ENCODE peak calls at places on chromosomes 7 and 10, in seven cellular contexts. One of them, this sample, is unnamed.
A peak's percentile ranks its signal among the peaks of the same experiment; 100 is the strongest.

GRCh38 chr7:26291699-26292538 is at the start of gene SNX10:
- DNase-seq in esophagus squamous epithelium: no peak
- DNase-seq in cardiac muscle cell: peak; percentile 34
- DNase-seq in PC-3: peak; percentile 72
- DNase-seq in A673: peak; percentile 45
- DNase-seq in GM10248: peak; percentile 76
- DNase-seq in ovary: peak; percentile 36
- DNase-seq in this sample: peak; percentile 89

GRCh38 chr7:128777156-128778123 is 1.8 kb upstream of the OPN1SW start:
- DNase-seq in esophagus squamous epithelium: no peak
- DNase-seq in cardiac muscle cell: peak; percentile 62
- DNase-seq in PC-3: no peak
- DNase-seq in A673: no peak
- DNase-seq in GM10248: no peak
- DNase-seq in ovary: no peak
- DNase-seq in this sample: no peak

GRCh38 chr7:43589728-43590127 is 6.8 kb downstream of the STK17A start:
- DNase-seq in esophagus squamous epithelium: no peak
- DNase-seq in cardiac muscle cell: no peak
- DNase-seq in PC-3: no peak
- DNase-seq in A673: no peak
- DNase-seq in GM10248: no peak
- DNase-seq in ovary: no peak
- DNase-seq in this sample: no peak

GRCh38 chr10:5281355-5281754 is 83.4 kb upstream of the UCN3 start:
- DNase-seq in esophagus squamous epithelium: no peak
- DNase-seq in cardiac muscle cell: no peak
- DNase-seq in PC-3: no peak
- DNase-seq in A673: no peak
- DNase-seq in GM10248: no peak
- DNase-seq in ovary: no peak
- DNase-seq in this sample: no peak

GRCh38 chr7:770786-771185 is 43.7 kb upstream of the PRKAR1B start:
- DNase-seq in esophagus squamous epithelium: no peak
- DNase-seq in cardiac muscle cell: no peak
- DNase-seq in PC-3: no peak
- DNase-seq in A673: no peak
- DNase-seq in GM10248: no peak
- DNase-seq in ovary: no peak
- DNase-seq in this sample: no peak

GRCh38 chr10:75774780-75775490 is 343.5 kb downstream of the LRMDA start:
- DNase-seq in esophagus squamous epithelium: no peak
- DNase-seq in cardiac muscle cell: peak; percentile 72
- DNase-seq in PC-3: no peak
- DNase-seq in A673: no peak
- DNase-seq in GM10248: no peak
- DNase-seq in ovary: peak; percentile 53
- DNase-seq in this sample: no peak

GRCh38 chr10:97796651-97797050 is 24.9 kb upstream of the SFRP5 start:
- DNase-seq in esophagus squamous epithelium: no peak
- DNase-seq in cardiac muscle cell: no peak
- DNase-seq in PC-3: no peak
- DNase-seq in A673: no peak
- DNase-seq in GM10248: no peak
- DNase-seq in ovary: no peak
- DNase-seq in this sample: peak; percentile 6

GRCh38 chr7:14021069-14021468 is 31.6 kb upstream of the ETV1 start:
- DNase-seq in esophagus squamous epithelium: no peak
- DNase-seq in cardiac muscle cell: peak; percentile 59
- DNase-seq in PC-3: peak; percentile 69
- DNase-seq in A673: peak; percentile 28
- DNase-seq in GM10248: no peak
- DNase-seq in ovary: no peak
- DNase-seq in this sample: no peak

GRCh38 chr7:4270268-4270667 is 411.8 kb upstream of the FOXK1 start:
- DNase-seq in esophagus squamous epithelium: no peak
- DNase-seq in cardiac muscle cell: no peak
- DNase-seq in PC-3: no peak
- DNase-seq in A673: no peak
- DNase-seq in GM10248: no peak
- DNase-seq in ovary: no peak
- DNase-seq in this sample: no peak

GRCh38 chr7:89335490-89335889 is 540.0 kb upstream of the TEX47 start:
- DNase-seq in esophagus squamous epithelium: no peak
- DNase-seq in cardiac muscle cell: no peak
- DNase-seq in PC-3: no peak
- DNase-seq in A673: no peak
- DNase-seq in GM10248: no peak
- DNase-seq in ovary: no peak
- DNase-seq in this sample: no peak

GRCh38 chr10:47405829-47406547 is 21.9 kb upstream of the ZNF488 start:
- DNase-seq in esophagus squamous epithelium: no peak
- DNase-seq in cardiac muscle cell: no peak
- DNase-seq in PC-3: peak; percentile 38
- DNase-seq in A673: no peak
- DNase-seq in GM10248: no peak
- DNase-seq in ovary: no peak
- DNase-seq in this sample: no peak

GRCh38 chr10:125407000-125407502 is 246.7 kb upstream of the CTBP2 start:
- DNase-seq in esophagus squamous epithelium: no peak
- DNase-seq in cardiac muscle cell: no peak
- DNase-seq in PC-3: peak; percentile 91
- DNase-seq in A673: no peak
- DNase-seq in GM10248: no peak
- DNase-seq in ovary: no peak
- DNase-seq in this sample: no peak

GRCh38 chr10:6204341-6205191 is 1.8 kb downstream of the PFKFB3 start:
- DNase-seq in esophagus squamous epithelium: no peak
- DNase-seq in cardiac muscle cell: peak; percentile 74
- DNase-seq in PC-3: peak; percentile 68
- DNase-seq in A673: no peak
- DNase-seq in GM10248: no peak
- DNase-seq in ovary: peak; percentile 79
- DNase-seq in this sample: peak; percentile 31

GRCh38 chr10:13987472-13987871 is 343.3 kb downstream of the FRMD4A start:
- DNase-seq in esophagus squamous epithelium: no peak
- DNase-seq in cardiac muscle cell: peak; percentile 57
- DNase-seq in PC-3: peak; percentile 48
- DNase-seq in A673: no peak
- DNase-seq in GM10248: no peak
- DNase-seq in ovary: no peak
- DNase-seq in this sample: peak; percentile 61

GRCh38 chr10:37495415-37495814 is 362.0 kb downstream of the ZNF248 start:
- DNase-seq in esophagus squamous epithelium: no peak
- DNase-seq in cardiac muscle cell: no peak
- DNase-seq in PC-3: peak; percentile 94
- DNase-seq in A673: peak; percentile 21
- DNase-seq in GM10248: no peak
- DNase-seq in ovary: no peak
- DNase-seq in this sample: peak; percentile 10

DNA sequence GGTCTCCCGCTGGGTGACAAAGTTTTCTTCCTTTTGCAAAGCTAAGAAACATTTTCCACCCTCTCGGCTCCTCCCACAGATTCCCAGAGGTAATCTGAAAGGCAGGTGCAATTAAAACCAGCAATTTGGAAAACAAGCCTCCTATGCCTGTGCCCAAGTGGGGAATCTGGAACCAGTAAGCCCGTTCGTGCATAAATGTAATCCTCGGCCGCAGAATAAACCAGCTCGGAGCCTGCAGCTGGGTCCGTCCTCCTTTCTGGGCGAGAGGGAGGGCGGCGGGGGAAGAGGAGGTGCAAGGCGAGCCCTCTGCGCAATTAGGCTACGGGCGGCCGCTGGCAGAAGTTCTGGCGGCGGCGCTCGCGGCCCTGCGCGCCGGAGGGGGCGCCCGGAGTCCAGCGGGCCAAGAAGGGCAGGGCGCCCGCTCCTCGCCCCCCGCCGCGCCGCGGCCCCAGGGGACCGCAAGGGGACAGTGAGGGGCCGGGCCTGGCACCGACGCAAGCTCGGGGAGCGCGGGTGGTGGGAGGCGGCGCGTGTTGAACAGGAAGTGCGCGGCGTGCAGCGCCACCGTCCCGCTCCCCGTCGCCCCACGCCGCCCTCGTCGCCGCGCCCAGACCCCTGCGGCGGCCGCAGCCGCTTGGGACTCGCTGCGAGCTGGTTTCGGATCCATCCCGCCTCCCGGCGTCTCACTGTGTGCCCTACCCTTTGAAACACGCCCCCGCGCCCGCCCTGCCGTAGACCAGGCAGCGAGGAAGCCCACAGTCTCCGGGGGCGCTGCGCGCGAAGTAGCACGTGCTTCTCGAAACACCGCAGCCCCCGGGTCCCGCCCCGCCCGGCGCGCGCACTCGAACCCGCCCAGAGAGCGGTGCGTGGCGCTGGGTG is at the start of gene PRKAG2:
- DNase-seq in esophagus squamous epithelium: peak; percentile 54
- DNase-seq in cardiac muscle cell: peak; percentile 40
- DNase-seq in PC-3: peak; percentile 35
- DNase-seq in A673: peak; percentile 83
- DNase-seq in GM10248: peak; percentile 67
- DNase-seq in ovary: peak; percentile 84
- DNase-seq in this sample: peak; percentile 68
- TF ChIP-seq CTCF in esophagus squamous epithelium: no peak
- TF ChIP-seq CTCF in cardiac muscle cell: no peak
- TF ChIP-seq CTCF in PC-3: no peak
- TF ChIP-seq CTCF in A673: no peak
- TF ChIP-seq CTCF in GM10248: peak; percentile 14
- TF ChIP-seq CTCF in ovary: no peak
- TF ChIP-seq CTCF in this sample: no peak

DNA sequence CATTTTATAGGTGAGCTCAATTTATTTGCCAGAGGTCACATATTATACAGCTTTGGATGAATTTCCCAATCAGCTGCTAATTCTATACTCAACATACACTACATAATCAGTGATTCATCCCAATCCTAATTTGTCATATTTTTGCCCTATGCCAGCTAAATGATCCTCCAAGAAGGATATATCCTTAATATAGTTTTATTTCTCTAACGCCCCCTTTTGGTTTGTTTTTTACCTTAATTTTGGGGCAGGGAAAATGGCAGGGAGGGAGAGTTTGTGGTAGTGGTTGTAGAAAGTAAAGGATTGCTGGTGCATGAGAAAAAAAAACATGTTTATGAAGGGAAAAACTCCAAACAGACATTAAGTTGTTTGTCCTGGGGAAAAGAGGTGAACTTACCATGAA is 31.9 kb downstream of the WASL start:
- DNase-seq in esophagus squamous epithelium: no peak
- DNase-seq in cardiac muscle cell: no peak
- DNase-seq in PC-3: no peak
- DNase-seq in A673: no peak
- DNase-seq in GM10248: no peak
- DNase-seq in ovary: no peak
- DNase-seq in this sample: no peak
- TF ChIP-seq CTCF in esophagus squamous epithelium: no peak
- TF ChIP-seq CTCF in cardiac muscle cell: no peak
- TF ChIP-seq CTCF in PC-3: peak; percentile 35
- TF ChIP-seq CTCF in A673: peak; percentile 20
- TF ChIP-seq CTCF in GM10248: no peak
- TF ChIP-seq CTCF in ovary: no peak
- TF ChIP-seq CTCF in this sample: no peak

DNA sequence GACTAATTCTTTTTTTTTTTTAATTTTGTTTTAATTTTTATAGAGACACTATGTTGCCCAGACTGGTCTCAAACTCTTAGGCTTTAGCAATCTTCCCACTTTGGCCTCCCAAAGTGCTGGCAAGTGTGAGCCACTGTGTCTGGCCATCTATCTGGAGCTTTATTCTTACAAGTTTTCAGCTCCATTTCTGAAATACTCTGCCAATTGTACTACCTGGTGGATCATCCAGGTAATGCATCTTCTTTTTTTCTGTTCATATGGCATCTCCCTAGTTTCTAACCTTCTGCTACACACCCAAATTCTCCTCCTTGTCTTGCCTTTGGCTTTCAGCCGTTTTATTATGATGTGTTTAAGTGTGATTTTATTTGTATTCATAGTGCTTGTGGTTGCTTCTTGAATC is 40.2 kb downstream of the ZNF365 start:
- DNase-seq in esophagus squamous epithelium: no peak
- DNase-seq in cardiac muscle cell: no peak
- DNase-seq in PC-3: peak; percentile 88
- DNase-seq in A673: peak; percentile 18
- DNase-seq in GM10248: no peak
- DNase-seq in ovary: no peak
- DNase-seq in this sample: no peak
- TF ChIP-seq CTCF in esophagus squamous epithelium: no peak
- TF ChIP-seq CTCF in cardiac muscle cell: no peak
- TF ChIP-seq CTCF in PC-3: peak; percentile 91
- TF ChIP-seq CTCF in A673: peak; percentile 15
- TF ChIP-seq CTCF in GM10248: no peak
- TF ChIP-seq CTCF in ovary: no peak
- TF ChIP-seq CTCF in this sample: no peak

GRCh38 chr10:86585726-86586048 is 64.1 kb upstream of the WAPL start:
- DNase-seq in esophagus squamous epithelium: no peak
- DNase-seq in cardiac muscle cell: no peak
- DNase-seq in PC-3: no peak
- DNase-seq in A673: no peak
- DNase-seq in GM10248: no peak
- DNase-seq in ovary: no peak
- DNase-seq in this sample: no peak
- TF ChIP-seq CTCF in esophagus squamous epithelium: no peak
- TF ChIP-seq CTCF in cardiac muscle cell: no peak
- TF ChIP-seq CTCF in PC-3: no peak
- TF ChIP-seq CTCF in A673: no peak
- TF ChIP-seq CTCF in GM10248: no peak
- TF ChIP-seq CTCF in ovary: no peak
- TF ChIP-seq CTCF in this sample: no peak